ENCODE peak calls at places on chromosome 18, in four cellular contexts. K, L, P and G are unnamed samples. For H3K4me1, the result is how much of the 10 kb centered on the place peaks cover.

GRCh38 chr18:58045265-58046086 is 1.4 kb downstream of the NEDD4L start:
- DNase-seq in P (peak), K (peak), L (peak), G (peak)

GRCh38 chr18:51711298-51711889 is 513.9 kb upstream of the MEX3C start:
- DNase-seq in P (no peak), K (no peak), L (no peak), G (no peak)

GRCh38 chr18:75070625-75071483 is 138.1 kb downstream of the PTGR3 start:
- DNase-seq in P (no peak), K (no peak), L (peak), G (no peak)

GRCh38 chr18:22019193-22019592 is 150.2 kb upstream of the GATA6 start:
- DNase-seq in P (no peak), L (no peak), K (no peak), G (no peak)

GRCh38 chr18:31731628-31732027 is 29.1 kb downstream of the SLC25A52 start:
- DNase-seq in P (no peak), K (no peak), L (no peak), G (no peak)

GRCh38 chr18:43526436-43527150 is 249.3 kb upstream of the SYT4 start:
- DNase-seq in L (no peak), P (no peak), K (no peak), G (no peak)

GRCh38 chr18:2002178-2002577 is 569.1 kb downstream of the METTL4 start:
- DNase-seq in L (no peak), P (no peak), K (no peak), G (no peak)

GRCh38 chr18:21336846-21337245 is 94.8 kb downstream of the GREB1L start:
- DNase-seq in K (no peak), L (no peak), P (no peak), G (no peak)

GRCh38 chr18:55307505-55307904 is 280.5 kb downstream of the TCF4 start:
- DNase-seq in K (no peak), L (no peak), P (no peak), G (no peak)

GRCh38 chr18:32366586-32367538 is 103.8 kb downstream of the GAREM1 start:
- DNase-seq in L (no peak), P (no peak), K (no peak), G (no peak)

GRCh38 chr18:64410685-64411084 is 261.8 kb upstream of the LINC00305 start:
- DNase-seq in L (no peak), K (no peak), P (no peak), G (no peak)

GRCh38 chr18:24656571-24656971 is 196.1 kb downstream of the HRH4 start:
- DNase-seq in K (no peak), L (no peak), P (no peak), G (no peak)

GRCh38 chr18:47683774-47684173 is 246.7 kb downstream of the SMAD2 start:
- DNase-seq in P (no peak), L (no peak), K (no peak), G (no peak)

GRCh38 chr18:966095-967036 is 61.7 kb downstream of the ADCYAP1 start:
- DNase-seq in K (no peak), L (no peak), P (no peak), G (no peak)

GRCh38 chr18:24447961-24448360 is 12.5 kb upstream of the HRH4 start:
- DNase-seq in L (no peak), P (no peak), K (no peak), G (no peak)

GRCh38 chr18:27942706-27943105 is 234.2 kb downstream of the CDH2 start:
- DNase-seq in L (no peak), K (no peak), P (no peak), G (no peak)

GRCh38 chr18:23137788-23138216 is 2.5 kb downstream of the CABLES1 start:
- DNase-seq in K (no peak), P (peak), L (peak), G (no peak)

GRCh38 chr18:57930476-57930875 is 113.5 kb upstream of the NEDD4L start:
- DNase-seq in P (no peak), K (no peak), L (no peak), G (no peak)

GRCh38 chr18:51123936-51124486 is 73.5 kb downstream of the MEX3C start:
- DNase-seq in P (no peak), L (no peak), K (no peak), G (no peak)

GRCh38 chr18:44679912-44680270 is 797 bp upstream of the SETBP1 start:
- DNase-seq in K (peak), P (peak), L (peak), G (peak)

GRCh38 chr18:21057112-21057511 is 54.5 kb downstream of the ROCK1 start:
- DNase-seq in K (no peak), P (no peak), L (no peak), G (no peak)

GRCh38 chr18:58087928-58088722 is 44.1 kb downstream of the NEDD4L start:
- DNase-seq in K (no peak), P (no peak), L (peak), G (peak)

GRCh38 chr18:27585602-27586173 is 400.6 kb upstream of the CHST9 start:
- DNase-seq in L (no peak), K (no peak), P (no peak), G (no peak)

GRCh38 chr18:28411806-28412205 is 234.9 kb upstream of the CDH2 start:
- DNase-seq in L (no peak), P (no peak), K (no peak), G (no peak)

GRCh38 chr18:78753240-78753639 is 226.4 kb upstream of the SALL3 start:
- DNase-seq in P (no peak), L (no peak), K (peak), G (peak)

GRCh38 chr18:75475228-75475627 is 47.7 kb upstream of the SMIM21 start:
- DNase-seq in L (no peak), P (no peak), K (no peak), G (no peak)

GRCh38 chr18:24799176-24799575 is 338.7 kb downstream of the HRH4 start:
- DNase-seq in K (no peak), L (no peak), P (no peak), G (no peak)

GRCh38 chr18:37163119-37163518 is 334.2 kb downstream of the KIAA1328 start:
- DNase-seq in P (no peak), L (no peak), K (no peak), G (no peak)
- H3K4me1 ChIP-seq in P (under half), L (under half), K (under half), G (under half)

DNA sequence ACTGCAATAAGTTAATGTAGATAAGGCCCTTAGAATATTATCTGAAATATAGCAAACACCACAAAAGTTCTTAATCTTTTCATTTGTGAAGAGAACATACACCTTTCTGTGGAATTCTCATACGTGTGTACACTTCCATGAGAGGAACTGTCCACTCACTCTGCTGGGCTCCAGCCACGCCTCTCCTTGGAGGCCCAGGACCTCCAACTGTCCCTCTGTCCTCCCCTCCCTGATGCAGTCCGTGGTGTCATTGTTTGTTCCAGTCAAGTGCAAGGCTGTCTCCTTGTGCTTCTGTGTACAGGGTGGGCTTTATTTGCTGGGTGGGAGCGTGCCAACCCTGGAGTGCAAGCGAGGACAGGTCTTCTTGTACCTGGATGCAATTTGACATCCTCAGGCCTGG is 8.7 kb downstream of the RAB12 start:
- DNase-seq in K (no peak), L (no peak), P (no peak), G (no peak)
- H3K4me1 ChIP-seq in K (under half), L (under half), P (under half), G (under half)

GRCh38 chr18:46260016-46260878 is 156.1 kb downstream of the HAUS1 start:
- DNase-seq in K (no peak), P (no peak), L (no peak), G (no peak)

GRCh38 chr18:46261799-46262198 is 157.6 kb downstream of the HAUS1 start:
- DNase-seq in L (no peak), K (no peak), P (no peak), G (no peak)

GRCh38 chr18:46260879-46261143 is 156.6 kb downstream of the HAUS1 start:
- DNase-seq in P (no peak), L (no peak), K (no peak), G (no peak)

GRCh38 chr18:46264255-46264654 is 160.1 kb downstream of the HAUS1 start:
- DNase-seq in K (no peak), P (no peak), L (no peak), G (no peak)

DNA sequence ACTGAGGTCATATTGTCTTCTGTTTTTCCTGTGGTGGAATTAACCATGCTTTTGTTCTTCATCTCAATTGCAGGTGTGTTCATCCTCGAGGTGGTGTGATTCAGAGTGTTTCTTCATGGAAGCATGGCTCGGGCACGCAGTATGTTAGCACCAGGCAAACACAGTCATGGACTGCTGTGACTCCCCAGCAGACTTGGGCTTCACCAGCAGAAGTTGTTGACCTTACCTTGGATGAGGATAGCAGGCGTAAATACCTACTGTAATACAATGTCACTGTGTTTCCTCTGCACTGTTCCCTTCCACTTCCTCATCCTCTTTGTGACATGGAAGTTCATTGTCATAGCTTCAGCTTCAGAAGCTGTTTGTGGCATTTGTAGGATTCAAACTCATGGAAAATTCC is 158.7 kb downstream of the HAUS1 start:
- DNase-seq in P (no peak), L (no peak), K (no peak), G (no peak)
- H3K4me1 ChIP-seq in P (under half), L (under half), K (under half), G (under half)

GRCh38 chr18:6256521-6256920 is 158.2 kb downstream of the L3MBTL4 start:
- DNase-seq in L (peak), K (no peak), P (no peak), G (no peak)
- H3K4me1 ChIP-seq in L (under half), K (under half), P (under half), G (under half)

GRCh38 chr18:8797206-8797605 is 91.8 kb downstream of the MTCL1 start:
- DNase-seq in L (no peak), P (no peak), K (no peak), G (no peak)

GRCh38 chr18:8792688-8793316 is 87.4 kb downstream of the MTCL1 start:
- DNase-seq in L (no peak), P (no peak), K (no peak), G (no peak)

GRCh38 chr18:8793445-8794132 is 88.2 kb downstream of the MTCL1 start:
- DNase-seq in K (no peak), L (no peak), P (no peak), G (no peak)

GRCh38 chr18:8794133-8794986 is 89.0 kb downstream of the MTCL1 start:
- DNase-seq in P (no peak), K (no peak), L (no peak), G (no peak)

DNA sequence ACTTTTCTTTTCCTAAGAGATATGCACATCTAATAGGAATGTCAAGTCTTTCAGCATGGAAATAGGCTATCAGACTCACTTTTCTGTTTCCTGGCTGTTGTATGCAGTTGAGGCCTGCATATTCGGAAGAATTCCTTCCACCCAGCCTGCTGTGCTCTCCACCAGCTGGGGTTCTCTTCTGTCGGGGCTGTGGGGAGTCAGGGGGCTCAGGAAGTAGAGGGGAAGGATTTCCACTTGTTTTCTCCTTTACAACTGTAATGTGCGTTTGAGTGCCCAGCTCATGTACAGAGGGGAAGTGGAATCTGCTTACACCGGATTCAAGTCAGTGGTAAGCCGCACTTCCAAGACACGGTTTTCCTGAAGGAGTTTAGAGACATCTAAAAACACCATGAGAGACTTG is 90.2 kb downstream of the MTCL1 start:
- DNase-seq in L (no peak), K (no peak), P (no peak), G (no peak)
- H3K4me1 ChIP-seq in L (under half), K (under half), P (under half), G (under half)

DNA sequence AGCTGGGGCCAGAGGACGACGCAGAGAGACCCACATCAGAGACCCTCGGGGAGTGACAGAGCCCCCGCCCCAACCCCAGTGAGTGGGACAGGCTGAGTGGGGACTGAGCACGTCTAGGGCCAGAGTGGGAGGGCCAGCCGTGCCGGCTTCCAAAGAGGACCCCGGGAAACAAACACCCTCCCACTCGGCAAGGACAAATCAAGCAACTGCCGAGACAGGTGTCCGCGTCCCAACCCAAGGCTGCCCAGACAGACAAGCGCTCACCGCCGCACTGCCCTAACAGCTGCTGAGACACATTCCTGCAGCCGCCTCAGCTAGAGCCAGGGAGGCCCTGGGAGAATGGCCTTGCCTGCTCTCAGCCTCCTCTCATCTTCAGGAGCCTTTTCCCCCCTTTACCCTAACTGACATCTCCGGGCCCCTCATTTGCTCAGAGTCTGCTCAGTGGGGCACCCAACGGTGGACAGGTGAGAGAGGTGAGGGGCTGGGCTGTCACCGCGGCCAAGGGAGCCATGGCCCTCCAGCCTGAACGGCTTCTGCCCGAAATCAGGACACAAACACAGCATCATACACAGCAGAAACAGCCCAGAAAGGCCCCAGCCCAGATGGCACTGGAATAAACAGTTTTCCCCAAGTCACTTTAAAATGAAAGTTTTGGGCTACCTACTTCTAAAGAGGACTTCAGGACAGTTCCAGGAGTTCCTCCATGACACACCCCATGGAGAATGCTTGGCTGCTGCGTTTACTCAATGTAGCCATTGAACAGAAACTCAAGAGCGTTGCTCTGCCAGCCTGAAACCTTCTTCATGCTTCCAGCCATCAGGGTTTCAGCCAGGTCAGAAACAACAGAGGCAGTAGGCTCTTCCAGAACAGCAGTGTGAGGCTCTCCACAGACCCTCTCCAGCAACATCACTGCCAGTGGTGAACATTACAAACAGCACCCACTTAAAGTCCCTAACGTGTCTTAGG is 23.6 kb downstream of the SLC66A2 start:
- DNase-seq in K (peak), P (no peak), L (peak), G (peak)
- H3K4me1 ChIP-seq in K (under half), P (under half), L (under half), G (under half)

DNA sequence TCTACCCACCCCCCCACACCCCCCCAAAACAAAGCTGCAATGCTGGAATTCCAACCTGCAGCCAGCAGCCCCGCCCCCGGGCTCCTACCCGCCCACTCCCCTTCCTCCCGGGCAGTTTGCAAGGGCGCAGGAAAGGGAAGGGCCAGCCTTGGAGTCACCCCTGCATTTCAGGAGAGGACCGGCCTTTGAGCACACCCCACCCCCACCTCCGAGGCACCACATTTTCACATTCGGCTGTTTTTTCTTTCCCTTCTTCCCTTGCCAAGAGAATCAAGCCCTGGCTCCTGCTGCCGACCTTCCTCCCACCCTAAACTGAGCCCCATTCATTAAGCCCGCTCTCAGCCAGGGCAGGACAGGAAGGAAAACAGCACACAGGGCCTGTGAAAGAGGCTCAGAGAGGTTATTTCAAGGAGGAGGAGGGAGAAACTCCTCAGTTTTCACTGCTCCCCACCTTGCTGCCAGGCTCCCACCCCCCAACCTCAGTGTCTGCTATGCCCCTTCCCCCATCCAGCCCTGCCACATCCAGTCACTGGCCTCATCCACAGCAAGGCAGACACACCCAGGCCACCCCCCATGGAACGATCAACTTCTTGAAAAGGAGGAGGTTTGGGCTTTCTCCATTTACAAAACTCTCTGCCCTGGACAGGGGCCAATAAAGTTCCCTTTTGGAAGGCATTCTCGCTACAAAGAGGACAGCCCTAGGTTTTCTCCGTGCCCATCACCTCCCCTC is 11.2 kb downstream of the SMAD7 start:
- DNase-seq in K (no peak), L (peak), P (no peak), G (no peak)
- H3K4me1 ChIP-seq in K (half or more), L (half or more), P (half or more), G (half or more)